ENCODE peak calls at places on chromosomes 3 and 15, in seven cellular contexts. W, E, X, Y, M, H and B are unnamed samples.

GRCh38 chr15:90221251-90221900 is 12.4 kb downstream of the CIB1 start:
- DNase-seq in E (peak), M (peak), Y (peak), W (peak), H (peak), X (peak), B (peak)

GRCh38 chr3:178203650-178204049 is 332.6 kb upstream of the KCNMB2 start:
- DNase-seq in W (no peak), X (no peak), H (no peak), M (no peak), E (no peak), Y (no peak), B (no peak)

GRCh38 chr3:66582721-66583141 is 81.9 kb upstream of the LRIG1 start:
- DNase-seq in M (no peak), X (peak), W (no peak), Y (no peak), H (peak), E (peak), B (no peak)

GRCh38 chr3:16512435-16513140 is 911 bp downstream of the RFTN1 start:
- DNase-seq in X (no peak), E (peak), Y (peak), M (peak), W (peak), H (peak), B (peak)

GRCh38 chr3:190340071-190340470 is 17.8 kb upstream of the CLDN1 start:
- DNase-seq in X (no peak), W (no peak), H (no peak), E (no peak), Y (no peak), M (peak), B (no peak)

GRCh38 chr3:133259767-133260166 is 140.1 kb upstream of the BFSP2 start:
- DNase-seq in Y (no peak), H (no peak), M (no peak), X (no peak), W (no peak), E (no peak), B (no peak)

GRCh38 chr3:42498034-42498433 is 4.4 kb upstream of the VIPR1 start:
- DNase-seq in X (no peak), E (no peak), W (no peak), M (no peak), H (no peak), Y (no peak), B (no peak)

GRCh38 chr15:68311859-68312557 is 34.5 kb downstream of the FEM1B start:
- DNase-seq in X (no peak), M (no peak), W (peak), Y (peak), H (no peak), E (no peak), B (no peak)

GRCh38 chr3:179544981-179545645 is 17.6 kb upstream of the ACTL6A start:
- DNase-seq in H (no peak), Y (no peak), E (no peak), M (no peak), W (no peak), X (no peak), B (no peak)

GRCh38 chr15:101296418-101297405 is 1.7 kb upstream of the SNRPA1 start:
- DNase-seq in X (no peak), Y (no peak), M (no peak), W (no peak), H (no peak), E (no peak), B (no peak)

GRCh38 chr15:78004919-78005634 is 72.4 kb downstream of the TBC1D2B start:
- DNase-seq in H (peak), X (no peak), W (peak), Y (peak), E (peak), M (peak), B (peak)

GRCh38 chr15:26771168-26771916 is 1.5 kb downstream of the GABRB3 start:
- DNase-seq in M (no peak), W (no peak), X (no peak), E (no peak), H (no peak), Y (peak), B (no peak)

GRCh38 chr3:8574670-8575322 is 69.8 kb downstream of the SSUH2 start:
- DNase-seq in Y (no peak), E (no peak), X (no peak), W (no peak), M (no peak), H (no peak), B (no peak)

GRCh38 chr15:54859982-54860381 is 336.8 kb downstream of the RSL24D1 start:
- DNase-seq in Y (no peak), X (no peak), H (no peak), M (no peak), E (no peak), W (no peak), B (no peak)

GRCh38 chr15:34122771-34123183 is 20.9 kb downstream of the PGBD4 start:
- DNase-seq in M (peak), W (no peak), E (no peak), X (no peak), Y (no peak), H (no peak), B (peak)

GRCh38 chr15:25670025-25670554 is 193.0 kb downstream of the ATP10A start:
- DNase-seq in M (no peak), X (no peak), W (peak), E (no peak), Y (peak), H (peak), B (no peak)

GRCh38 chr3:123869165-123869564 is 15.0 kb downstream of the MYLK start:
- DNase-seq in E (no peak), W (no peak), H (no peak), Y (no peak), M (no peak), X (no peak), B (no peak)

GRCh38 chr3:134132961-134133360 is 103.2 kb upstream of the SLCO2A1 start:
- DNase-seq in X (no peak), H (no peak), E (no peak), W (no peak), Y (no peak), M (no peak), B (no peak)

GRCh38 chr15:64146041-64146440 is 5.5 kb upstream of the SNX22 start:
- DNase-seq in W (no peak), M (no peak), H (no peak), E (no peak), Y (peak), X (no peak), B (no peak)

GRCh38 chr15:91021516-91022074 is 799 bp downstream of the VPS33B start:
- DNase-seq in X (no peak), M (no peak), Y (no peak), E (no peak), H (no peak), W (no peak), B (no peak)

GRCh38 chr3:10322355-10322715 is 1.4 kb upstream of the SEC13 start:
- DNase-seq in Y (no peak), W (no peak), X (no peak), H (no peak), E (no peak), M (no peak), B (peak)

GRCh38 chr3:53129344-53129743 is 891 bp downstream of the RFT1 start:
- DNase-seq in M (no peak), H (no peak), W (no peak), X (no peak), Y (no peak), E (no peak), B (no peak)

DNA sequence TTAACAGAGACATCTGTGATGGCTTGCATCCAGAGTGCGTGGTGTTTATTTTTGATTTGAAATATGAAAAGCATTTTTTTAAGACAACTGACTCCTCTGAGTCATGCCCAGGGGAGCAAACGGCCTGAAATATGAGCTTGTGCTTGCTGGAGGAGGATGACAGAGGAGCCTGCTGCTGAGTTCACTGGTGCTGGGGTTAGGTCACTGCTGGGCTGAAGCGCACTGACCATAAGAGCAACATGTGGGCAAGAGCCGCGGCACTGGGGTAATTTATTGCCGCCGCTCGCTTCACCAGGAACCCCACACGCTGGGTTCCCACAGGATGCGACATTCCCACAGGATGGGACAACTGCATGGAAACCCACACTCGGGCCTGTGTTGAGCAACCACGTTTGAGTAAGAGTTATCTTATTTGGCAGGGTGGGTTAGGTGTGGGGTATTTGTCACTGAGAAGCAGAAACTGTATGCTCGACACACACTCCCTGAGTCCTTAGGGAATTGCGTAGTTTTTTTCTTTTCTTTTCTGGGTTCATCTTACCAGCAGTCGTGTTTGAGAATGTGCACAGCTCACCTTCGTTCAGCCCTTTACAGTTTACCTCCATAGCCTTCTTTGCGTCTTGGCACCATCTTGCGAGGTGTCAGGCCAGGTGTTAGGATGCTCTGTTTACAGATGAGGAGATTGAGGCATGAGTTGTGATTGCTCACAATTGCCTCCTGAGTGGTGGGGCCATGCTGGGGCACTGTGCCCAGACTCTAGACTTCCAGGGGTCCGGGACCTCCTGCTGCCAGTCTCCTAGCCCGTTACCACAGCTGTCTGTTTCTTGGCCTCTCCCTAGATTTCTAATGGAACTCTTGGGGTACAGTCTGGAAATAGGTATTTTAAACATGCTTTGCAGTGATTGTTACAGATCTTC is 60.4 kb downstream of the SMAD3 start:
- DNase-seq in X (no peak), W (peak), Y (peak), M (peak), H (no peak), E (peak), B (peak)
- TF ChIP-seq POLR2A in X (no peak), W (no peak), Y (no peak), M (peak), H (no peak), E (no peak), B (no peak)

GRCh38 chr15:80452166-80452565 is 48.0 kb downstream of the ARNT2 start:
- DNase-seq in W (no peak), E (no peak), X (no peak), M (no peak), Y (no peak), H (no peak), B (no peak)

GRCh38 chr15:80450811-80451321 is 46.7 kb downstream of the ARNT2 start:
- DNase-seq in W (no peak), M (no peak), H (no peak), X (no peak), E (no peak), Y (no peak), B (no peak)

GRCh38 chr15:80445300-80446041 is 41.3 kb downstream of the ARNT2 start:
- DNase-seq in M (no peak), E (no peak), H (no peak), X (no peak), W (no peak), Y (no peak), B (no peak)

GRCh38 chr15:80444680-80445251 is 40.6 kb downstream of the ARNT2 start:
- DNase-seq in H (no peak), W (no peak), X (no peak), Y (no peak), E (no peak), M (no peak), B (no peak)

GRCh38 chr15:80449825-80450224 is 45.6 kb downstream of the ARNT2 start:
- DNase-seq in H (no peak), E (no peak), Y (no peak), X (no peak), M (no peak), W (no peak), B (no peak)
- TF ChIP-seq POLR2A in H (no peak), E (no peak), Y (no peak), X (no peak), M (no peak), W (no peak), B (no peak)

DNA sequence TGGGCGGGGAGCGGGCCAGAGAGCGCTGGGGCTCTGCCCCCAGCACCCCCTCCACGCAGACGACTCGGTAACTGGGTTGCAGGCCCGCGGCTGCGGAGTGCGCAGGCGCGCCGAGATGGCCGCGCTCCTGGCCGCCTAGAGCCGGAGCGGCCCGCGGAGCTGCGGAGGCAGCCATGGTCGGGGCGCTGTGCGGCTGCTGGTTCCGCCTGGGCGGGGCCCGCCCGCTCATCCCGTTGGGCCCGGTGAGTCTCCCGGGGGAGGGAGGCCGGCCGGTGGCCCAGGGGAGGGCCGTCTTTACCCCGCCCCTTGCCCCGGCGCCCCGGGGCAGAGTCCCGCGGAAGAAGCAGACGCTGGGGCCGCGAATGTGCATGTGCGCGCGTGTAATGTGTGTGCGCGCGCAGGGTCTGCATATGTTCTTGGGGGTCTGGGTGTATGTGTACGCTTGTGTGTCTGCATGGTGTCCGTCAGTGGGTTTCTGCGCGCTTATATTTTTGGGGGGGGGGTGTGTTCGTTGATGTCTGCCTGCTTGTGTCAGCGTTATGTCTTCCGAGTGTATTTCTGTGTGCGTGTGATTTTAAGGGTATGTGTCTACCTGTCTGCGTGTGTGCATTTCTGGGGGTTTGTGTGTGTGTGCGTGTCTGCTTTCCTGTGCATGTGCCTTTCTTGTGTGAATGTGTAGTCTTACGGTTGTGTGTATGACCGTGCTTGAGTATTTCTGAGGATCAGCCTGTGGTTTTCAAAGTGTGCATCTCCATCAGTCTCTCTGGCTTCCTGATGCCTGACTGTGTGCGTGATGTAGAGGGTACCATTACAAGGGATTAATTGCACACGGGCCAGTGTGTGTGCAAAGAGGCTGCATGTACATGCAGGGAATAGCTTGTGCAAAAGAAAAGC is at the start of gene ABHD14A:
- DNase-seq in H (peak), X (peak), W (peak), E (no peak), M (peak), Y (peak), B (peak)
- TF ChIP-seq POLR2A in H (peak), X (no peak), W (peak), E (peak), M (peak), Y (peak), B (peak)

GRCh38 chr3:194487289-194488006 is 646 bp upstream of the ATP13A3 start:
- DNase-seq in M (no peak), X (peak), W (peak), H (peak), E (no peak), Y (peak), B (no peak)
- TF ChIP-seq POLR2A in M (no peak), X (no peak), W (no peak), H (no peak), E (no peak), Y (no peak), B (no peak)

DNA sequence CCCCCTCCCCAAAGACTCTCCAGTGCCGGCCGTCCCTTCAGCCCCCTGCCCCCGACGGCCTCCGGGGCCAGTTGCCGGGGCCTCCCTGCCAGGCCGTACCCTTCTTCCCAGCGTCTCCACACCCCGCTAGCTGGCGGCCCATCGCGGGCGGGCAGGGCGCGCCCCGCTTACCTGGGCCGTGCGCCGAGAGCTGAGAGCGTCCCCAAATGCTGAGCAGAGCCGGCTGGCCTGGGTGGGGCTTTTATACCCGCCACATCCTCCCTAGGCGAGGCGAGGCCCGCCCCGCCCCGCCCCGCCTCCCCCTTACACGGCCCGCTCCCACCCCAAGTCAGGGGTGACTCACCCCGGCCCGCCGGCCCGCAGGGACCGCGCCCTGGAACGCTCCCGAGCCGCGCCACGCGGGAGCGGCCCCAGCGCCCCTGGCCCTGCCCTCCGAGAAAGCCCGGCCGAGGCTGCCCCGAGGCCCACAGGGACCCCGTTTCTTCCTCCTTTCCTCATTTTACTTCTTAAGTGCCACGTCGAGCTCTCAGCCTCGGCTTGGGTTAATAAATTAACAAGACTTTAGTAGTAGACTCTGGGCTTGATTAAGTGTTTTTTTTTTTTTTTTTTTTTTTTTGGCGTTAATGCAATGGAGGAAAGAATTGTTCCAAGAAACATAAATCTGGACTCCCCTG is at the start of gene ANXA2:
- DNase-seq in M (peak), W (peak), X (peak), Y (peak), E (peak), H (peak), B (peak)
- TF ChIP-seq POLR2A in M (peak), W (peak), X (peak), Y (no peak), E (peak), H (peak), B (peak)

DNA sequence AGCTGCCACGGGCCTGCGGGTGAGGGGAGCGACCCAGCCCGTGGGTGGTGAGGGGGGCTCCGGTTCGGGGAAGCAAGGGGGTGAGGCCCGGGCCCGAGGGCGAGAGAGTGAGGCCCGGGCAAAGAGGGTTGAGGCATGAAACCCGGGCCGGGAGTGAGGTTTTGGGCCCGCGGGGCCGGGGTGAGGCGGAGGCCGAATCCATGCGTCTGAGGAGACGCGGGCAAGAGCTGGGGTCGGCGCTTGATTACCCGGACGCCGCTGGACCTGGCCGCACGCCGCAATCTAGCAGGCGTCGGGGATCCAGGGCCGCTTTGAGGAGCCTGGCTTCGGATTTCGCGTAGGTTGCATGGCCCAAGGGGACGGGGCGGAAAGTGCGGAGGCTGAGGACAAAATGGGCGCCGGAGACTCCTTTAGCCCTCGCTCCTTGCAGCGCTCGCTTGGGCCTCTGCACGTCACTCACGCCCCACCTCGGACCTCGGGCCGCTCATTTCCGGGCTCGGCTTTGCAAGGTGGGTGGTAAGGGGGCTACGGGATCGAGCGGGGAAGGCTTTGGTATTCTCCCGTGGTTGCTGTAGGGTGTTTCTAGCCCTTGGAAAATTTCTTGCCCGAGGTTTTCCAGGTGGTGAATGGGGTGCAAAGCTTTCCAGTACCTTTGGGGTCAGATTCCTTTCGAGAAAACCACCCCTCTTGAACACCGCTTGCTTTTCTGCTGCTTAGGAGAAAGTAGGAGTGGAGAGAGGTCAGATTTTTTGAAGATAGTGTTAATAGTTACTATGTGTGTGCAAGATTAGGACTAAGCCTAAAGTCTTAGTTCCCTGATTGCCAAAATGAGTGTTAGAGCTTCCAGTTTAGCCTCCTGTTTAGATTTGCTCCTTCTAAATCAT is 827 bp downstream of the SLC25A36 start:
- DNase-seq in M (peak), X (peak), E (peak), Y (peak), W (peak), H (peak), B (peak)
- TF ChIP-seq POLR2A in M (no peak), X (peak), E (no peak), Y (no peak), W (no peak), H (no peak), B (peak)

DNA sequence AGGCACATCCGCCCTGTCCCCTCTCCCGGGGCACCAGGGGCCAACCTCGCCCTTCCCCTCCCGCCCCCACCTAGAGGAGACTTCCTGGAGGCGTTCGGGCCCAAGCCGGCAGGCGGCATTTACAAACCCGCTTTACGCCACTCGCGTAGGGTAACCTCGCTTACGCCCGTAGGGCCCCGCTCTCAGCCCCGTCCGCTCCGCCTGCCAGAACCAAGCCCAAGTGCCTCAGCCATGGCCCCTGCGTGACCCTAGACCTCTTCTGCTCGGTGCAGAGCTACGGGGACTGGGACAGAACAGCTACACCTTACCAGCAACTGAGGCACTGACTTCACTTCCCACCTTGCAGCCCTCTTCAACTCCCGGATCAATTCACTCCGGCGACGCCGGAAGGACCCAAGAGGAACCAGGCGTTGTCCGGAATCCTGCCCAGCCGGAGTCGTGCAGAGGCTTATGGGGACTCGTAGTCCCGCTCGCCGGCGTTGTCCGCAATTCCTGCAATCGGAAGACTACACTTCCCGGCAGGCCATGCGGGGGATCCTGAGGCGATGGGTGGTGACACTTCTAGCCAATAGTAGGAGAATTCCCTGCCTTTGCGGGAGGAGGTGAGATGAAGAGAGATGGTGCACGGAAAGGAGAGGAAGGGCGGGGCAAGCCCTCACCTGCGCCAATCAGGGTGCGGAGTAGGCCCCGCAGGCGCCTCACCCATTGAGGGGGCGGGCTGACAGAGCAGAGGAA is at the start of gene PDCD10:
- DNase-seq in W (peak), Y (peak), H (peak), X (peak), E (peak), M (peak), B (peak)
- TF ChIP-seq POLR2A in W (no peak), Y (no peak), H (peak), X (peak), E (peak), M (peak), B (peak)

GRCh38 chr3:14125193-14126016 is 553 bp downstream of the TMEM43 start:
- DNase-seq in W (peak), E (no peak), H (peak), Y (peak), X (no peak), M (peak), B (peak)
- TF ChIP-seq POLR2A in W (no peak), E (no peak), H (peak), Y (no peak), X (no peak), M (no peak), B (peak)

GRCh38 chr3:46558184-46559029 is 7.7 kb downstream of the LRRC2 start:
- DNase-seq in H (peak), W (peak), E (peak), M (peak), X (peak), Y (peak), B (no peak)
- TF ChIP-seq POLR2A in H (no peak), W (no peak), E (no peak), M (no peak), X (no peak), Y (no peak), B (no peak)